ENCODE peak calls at places on chromosome 17, in four cellular contexts. One of them, this sample, is unnamed.

GRCh38 chr17:77141846-77142449 is 1.2 kb downstream of the SEC14L1 start:
- DNase-seq in right lobe of liver: no peak
- DNase-seq in H1: no peak
- DNase-seq in heart right ventricle: no peak
- DNase-seq in this sample: no peak

GRCh38 chr17:56742601-56743000 is 91.1 kb downstream of the C17orf67 start:
- DNase-seq in right lobe of liver: no peak
- DNase-seq in heart right ventricle: no peak
- DNase-seq in H1: no peak
- DNase-seq in this sample: no peak

GRCh38 chr17:68383443-68384321 is 73.6 kb downstream of the WIPI1 start:
- DNase-seq in right lobe of liver: peak; percentile 62
- DNase-seq in heart right ventricle: no peak
- DNase-seq in H1: no peak
- DNase-seq in this sample: no peak

GRCh38 chr17:42913527-42913926 is 12.9 kb downstream of the G6PC1 start:
- DNase-seq in heart right ventricle: no peak
- DNase-seq in H1: no peak
- DNase-seq in right lobe of liver: no peak
- DNase-seq in this sample: no peak

GRCh38 chr17:57379237-57380054 is 123.1 kb downstream of the MSI2 start:
- DNase-seq in right lobe of liver: no peak
- DNase-seq in heart right ventricle: no peak
- DNase-seq in H1: no peak
- DNase-seq in this sample: no peak

GRCh38 chr17:44023545-44024270 is 8.9 kb upstream of the TMEM101 start:
- DNase-seq in heart right ventricle: no peak
- DNase-seq in H1: no peak
- DNase-seq in right lobe of liver: no peak
- DNase-seq in this sample: no peak

GRCh38 chr17:39845052-39845976 is 18.8 kb downstream of the IKZF3 start:
- DNase-seq in heart right ventricle: no peak
- DNase-seq in right lobe of liver: no peak
- DNase-seq in H1: no peak
- DNase-seq in this sample: no peak

GRCh38 chr17:59476413-59476812 is 89.0 kb upstream of the DHX40 start:
- DNase-seq in H1: no peak
- DNase-seq in heart right ventricle: no peak
- DNase-seq in right lobe of liver: no peak
- DNase-seq in this sample: no peak

GRCh38 chr17:75457047-75457654 is 716 bp downstream of the TMEM94 start:
- DNase-seq in right lobe of liver: no peak
- DNase-seq in H1: peak; percentile 70
- DNase-seq in heart right ventricle: peak; percentile 38
- DNase-seq in this sample: peak; percentile 52

GRCh38 chr17:12996357-12996756 is 21.5 kb downstream of the ELAC2 start:
- DNase-seq in right lobe of liver: no peak
- DNase-seq in H1: no peak
- DNase-seq in heart right ventricle: no peak
- DNase-seq in this sample: no peak

GRCh38 chr17:57988301-57989010 is 402 bp upstream of the VEZF1 start:
- DNase-seq in right lobe of liver: peak; percentile 80
- DNase-seq in H1: peak; percentile 83
- DNase-seq in heart right ventricle: peak; percentile 77
- DNase-seq in this sample: no peak

GRCh38 chr17:55705847-55706246 is 16.8 kb downstream of the TMEM100 start:
- DNase-seq in heart right ventricle: no peak
- DNase-seq in right lobe of liver: no peak
- DNase-seq in H1: no peak
- DNase-seq in this sample: no peak

GRCh38 chr17:8326591-8327583 is 12.8 kb upstream of the ODF4 start:
- DNase-seq in H1: peak; percentile 74
- DNase-seq in heart right ventricle: peak; percentile 53
- DNase-seq in right lobe of liver: no peak
- DNase-seq in this sample: no peak

GRCh38 chr17:81081217-81081616 is 46.3 kb downstream of the BAIAP2 start:
- DNase-seq in heart right ventricle: no peak
- DNase-seq in H1: no peak
- DNase-seq in right lobe of liver: no peak
- DNase-seq in this sample: no peak

GRCh38 chr17:1573932-1574696 is 11.5 kb upstream of the PITPNA start:
- DNase-seq in right lobe of liver: peak; percentile 87
- DNase-seq in heart right ventricle: peak; percentile 91
- DNase-seq in H1: peak; percentile 94
- DNase-seq in this sample: no peak

GRCh38 chr17:61073799-61074513 is 325.7 kb upstream of the TBX2 start:
- DNase-seq in H1: no peak
- DNase-seq in right lobe of liver: no peak
- DNase-seq in heart right ventricle: no peak
- DNase-seq in this sample: no peak

GRCh38 chr17:68491381-68491849 is 20.8 kb upstream of the PRKAR1A start:
- DNase-seq in H1: no peak
- DNase-seq in heart right ventricle: no peak
- DNase-seq in right lobe of liver: no peak
- DNase-seq in this sample: no peak

GRCh38 chr17:38871247-38871991 is 1.6 kb downstream of the LASP1 start:
- DNase-seq in heart right ventricle: no peak
- DNase-seq in H1: no peak
- DNase-seq in right lobe of liver: peak; percentile 86
- DNase-seq in this sample: no peak

GRCh38 chr17:57142925-57143324 is 57.9 kb downstream of the AKAP1 start:
- DNase-seq in heart right ventricle: no peak
- DNase-seq in H1: no peak
- DNase-seq in right lobe of liver: no peak
- DNase-seq in this sample: no peak

GRCh38 chr17:56785396-56785795 is 48.3 kb downstream of the C17orf67 start:
- DNase-seq in H1: no peak
- DNase-seq in right lobe of liver: no peak
- DNase-seq in heart right ventricle: no peak
- DNase-seq in this sample: no peak

GRCh38 chr17:65193305-65194293 is 56.4 kb downstream of the RGS9 start:
- DNase-seq in H1: no peak
- DNase-seq in heart right ventricle: no peak
- DNase-seq in right lobe of liver: no peak
- DNase-seq in this sample: no peak

GRCh38 chr17:20302191-20302917 is 165.0 kb downstream of the LGALS9B start:
- DNase-seq in right lobe of liver: no peak
- DNase-seq in H1: no peak
- DNase-seq in heart right ventricle: no peak
- DNase-seq in this sample: no peak

GRCh38 chr17:44919885-44920564 is 4.7 kb upstream of the GFAP start:
- DNase-seq in heart right ventricle: peak; percentile 78
- DNase-seq in H1: peak; percentile 80
- DNase-seq in right lobe of liver: peak; percentile 84
- DNase-seq in this sample: no peak

GRCh38 chr17:76544123-76544915 is 4.5 kb downstream of the PRCD start:
- DNase-seq in H1: no peak
- DNase-seq in heart right ventricle: peak; percentile 78
- DNase-seq in right lobe of liver: no peak
- DNase-seq in this sample: no peak

GRCh38 chr17:882827-883585 is 96.6 kb downstream of the NXN start:
- DNase-seq in right lobe of liver: peak; percentile 73
- DNase-seq in heart right ventricle: peak; percentile 69
- DNase-seq in H1: no peak
- DNase-seq in this sample: no peak

GRCh38 chr17:39099686-39100293 is 51.6 kb downstream of the PLXDC1 start:
- DNase-seq in heart right ventricle: peak; percentile 37
- DNase-seq in H1: no peak
- DNase-seq in right lobe of liver: no peak
- DNase-seq in this sample: no peak

GRCh38 chr17:21034350-21035235 is 8.2 kb downstream of the USP22 start:
- DNase-seq in H1: no peak
- DNase-seq in right lobe of liver: no peak
- DNase-seq in heart right ventricle: no peak
- DNase-seq in this sample: no peak

GRCh38 chr17:59840329-59840907 is 52.3 kb downstream of the TUBD1 start:
- DNase-seq in H1: no peak
- DNase-seq in heart right ventricle: no peak
- DNase-seq in right lobe of liver: no peak
- DNase-seq in this sample: no peak

GRCh38 chr17:38885044-38885727 is 15.3 kb downstream of the LASP1 start:
- DNase-seq in H1: no peak
- DNase-seq in heart right ventricle: no peak
- DNase-seq in right lobe of liver: peak; percentile 74
- DNase-seq in this sample: no peak

GRCh38 chr17:42767512-42767911 is 5.7 kb upstream of the VPS25 start:
- DNase-seq in heart right ventricle: no peak
- DNase-seq in H1: no peak
- DNase-seq in right lobe of liver: no peak
- DNase-seq in this sample: no peak

GRCh38 chr17:9522074-9522473 is 53.5 kb downstream of the STX8 start:
- DNase-seq in H1: no peak
- DNase-seq in right lobe of liver: no peak
- DNase-seq in heart right ventricle: no peak
- DNase-seq in this sample: no peak

GRCh38 chr17:42185497-42185860 is 227 bp upstream of the HCRT start:
- DNase-seq in H1: no peak
- DNase-seq in heart right ventricle: no peak
- DNase-seq in right lobe of liver: no peak
- DNase-seq in this sample: no peak

GRCh38 chr17:66975614-66976378 is 11.3 kb downstream of the CACNG4 start:
- DNase-seq in heart right ventricle: peak; percentile 45
- DNase-seq in H1: peak; percentile 69
- DNase-seq in right lobe of liver: no peak
- DNase-seq in this sample: no peak

GRCh38 chr17:38743556-38744171 is 4.5 kb downstream of the PCGF2 start:
- DNase-seq in right lobe of liver: peak; percentile 48
- DNase-seq in H1: no peak
- DNase-seq in heart right ventricle: no peak
- DNase-seq in this sample: no peak

GRCh38 chr17:44095647-44096496 is 25.3 kb downstream of the G6PC3 start:
- DNase-seq in H1: peak; percentile 86
- DNase-seq in right lobe of liver: peak; percentile 65
- DNase-seq in heart right ventricle: peak; percentile 64
- DNase-seq in this sample: peak; percentile 88

GRCh38 chr17:7651959-7652658 is 1.4 kb downstream of the ATP1B2 start:
- DNase-seq in H1: no peak
- DNase-seq in right lobe of liver: no peak
- DNase-seq in heart right ventricle: no peak
- DNase-seq in this sample: no peak

GRCh38 chr17:75589919-75590303 is 2.3 kb downstream of the MYO15B start:
- DNase-seq in heart right ventricle: peak; percentile 45
- DNase-seq in H1: no peak
- DNase-seq in right lobe of liver: peak; percentile 59
- DNase-seq in this sample: no peak

GRCh38 chr17:37490638-37491614 is 1.2 kb downstream of the DUSP14 start:
- DNase-seq in H1: peak; percentile 54
- DNase-seq in heart right ventricle: no peak
- DNase-seq in right lobe of liver: no peak
- DNase-seq in this sample: no peak

GRCh38 chr17:68777243-68777855 is 176.2 kb upstream of the FAM20A start:
- DNase-seq in H1: peak; percentile 78
- DNase-seq in right lobe of liver: no peak
- DNase-seq in heart right ventricle: peak; percentile 17
- DNase-seq in this sample: no peak

GRCh38 chr17:42315402-42316156 is 27.3 kb downstream of the STAT5A start:
- DNase-seq in right lobe of liver: no peak
- DNase-seq in H1: no peak
- DNase-seq in heart right ventricle: no peak
- DNase-seq in this sample: no peak

GRCh38 chr17:82552580-82552979 is 33.0 kb downstream of the FOXK2 start:
- DNase-seq in right lobe of liver: no peak
- DNase-seq in H1: no peak
- DNase-seq in heart right ventricle: no peak
- DNase-seq in this sample: no peak
- H3K27ac ChIP-seq in right lobe of liver: no peak overlapping the region
- H3K27ac ChIP-seq in H1: no peak overlapping the region
- H3K27ac ChIP-seq in heart right ventricle: peak overlapping the region; percentile 55
- H3K27ac ChIP-seq in this sample: no peak overlapping the region

GRCh38 chr17:16617481-16618060 is 36.1 kb downstream of the ZNF624 start:
- DNase-seq in right lobe of liver: no peak
- DNase-seq in H1: no peak
- DNase-seq in heart right ventricle: no peak
- DNase-seq in this sample: no peak
- H3K9me3 ChIP-seq in right lobe of liver: peaks cover 38% of the 10 kb centered on the region
- H3K9me3 ChIP-seq in H1: peaks cover 32% of the 10 kb centered on the region
- H3K9me3 ChIP-seq in heart right ventricle: peaks cover 11% of the 10 kb centered on the region
- H3K9me3 ChIP-seq in this sample: no peaks in the 10 kb centered on the region

DNA sequence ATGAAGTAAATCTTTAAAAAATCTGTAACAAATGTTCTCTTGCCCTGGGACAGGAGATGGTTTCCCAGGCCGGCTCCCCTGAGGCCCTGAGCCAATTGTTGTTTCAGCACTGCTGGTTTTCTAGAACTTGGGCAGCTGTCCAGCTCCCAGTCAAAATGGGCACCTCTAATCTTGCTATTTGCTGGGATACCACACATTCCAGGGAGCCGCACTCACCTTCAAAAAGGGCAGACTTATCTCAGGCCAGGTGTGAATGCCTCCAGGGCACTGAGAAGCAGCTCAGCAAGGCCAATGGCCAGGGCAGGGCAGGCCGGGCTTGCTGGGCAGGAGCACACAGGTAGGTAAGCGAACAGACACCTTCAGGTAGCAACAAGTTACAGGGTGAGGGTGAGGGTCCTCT is 24.4 kb downstream of the TRIM16 start:
- DNase-seq in heart right ventricle: peak; percentile 47
- DNase-seq in right lobe of liver: no peak
- DNase-seq in H1: no peak
- DNase-seq in this sample: no peak
- H3K27ac ChIP-seq in heart right ventricle: peak overlapping the region; percentile 70
- H3K27ac ChIP-seq in right lobe of liver: no peak overlapping the region
- H3K27ac ChIP-seq in H1: no peak overlapping the region
- H3K27ac ChIP-seq in this sample: no peak overlapping the region

DNA sequence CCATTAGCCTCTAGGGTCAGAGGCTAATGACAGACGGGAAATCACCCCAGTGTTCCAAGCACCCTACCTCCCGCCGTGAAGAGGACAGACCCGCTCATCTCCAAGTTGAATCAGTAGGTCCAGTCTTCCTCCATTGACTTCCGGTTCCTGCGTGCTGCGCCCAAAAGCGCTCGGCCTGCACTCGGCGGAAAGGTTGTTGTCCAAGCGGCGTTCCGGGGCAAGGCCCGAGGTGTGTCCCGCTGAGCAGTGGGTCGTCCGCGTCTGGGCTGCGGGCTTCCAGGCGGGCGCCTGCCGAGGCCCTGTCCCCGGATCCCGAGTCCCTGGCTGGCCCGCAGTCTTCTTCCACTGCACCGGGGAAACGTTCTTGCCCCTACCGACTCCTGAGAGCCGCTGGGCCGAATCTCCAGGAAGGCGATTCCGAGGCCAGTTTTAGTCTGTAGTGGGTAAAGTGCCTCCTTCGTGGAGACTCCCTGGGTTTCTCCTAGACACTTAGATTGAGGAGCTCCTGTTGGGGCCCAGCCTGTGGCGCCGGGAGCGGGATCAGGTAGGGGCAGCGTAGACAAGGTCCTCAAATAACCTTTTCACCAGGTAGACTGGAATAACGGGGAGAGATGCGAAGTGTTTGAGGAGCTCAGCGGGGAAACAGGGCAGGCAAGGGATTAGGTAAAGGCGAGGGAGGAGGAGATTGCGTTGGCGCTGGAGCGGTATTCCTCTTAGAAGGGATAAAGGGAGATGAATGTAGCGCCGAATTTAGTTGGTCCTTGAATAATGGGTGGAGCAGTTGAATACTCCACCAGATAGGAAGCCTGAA is at the start of gene TEFM:
- DNase-seq in heart right ventricle: peak; percentile 89
- DNase-seq in H1: peak; percentile 96
- DNase-seq in right lobe of liver: peak; percentile 93
- DNase-seq in this sample: peak; percentile 77
- H3K9me3 ChIP-seq in heart right ventricle: no peaks in the 10 kb centered on the region
- H3K9me3 ChIP-seq in H1: no peaks in the 10 kb centered on the region
- H3K9me3 ChIP-seq in right lobe of liver: no peaks in the 10 kb centered on the region
- H3K9me3 ChIP-seq in this sample: no peaks in the 10 kb centered on the region

GRCh38 chr17:49691086-49691676 is 13.3 kb upstream of the SPOP start:
- DNase-seq in right lobe of liver: no peak
- DNase-seq in H1: no peak
- DNase-seq in heart right ventricle: no peak
- DNase-seq in this sample: no peak
- H3K27ac ChIP-seq in right lobe of liver: no peak overlapping the region
- H3K27ac ChIP-seq in H1: no peak overlapping the region
- H3K27ac ChIP-seq in heart right ventricle: peak overlapping the region; percentile 93
- H3K27ac ChIP-seq in this sample: no peak overlapping the region